ENCODE peak calls at places on chromosome 14, in five cellular contexts. One of them, this sample, is unnamed.

GRCh38 chr14:45810152-45810872 is 557.3 kb upstream of the MIS18BP1 start:
- DNase-seq in lower lobe of right lung: no peak
- DNase-seq in lower leg skin: no peak
- DNase-seq in left lung: no peak
- DNase-seq in right lobe of liver: no peak
- DNase-seq in this sample: no peak

GRCh38 chr14:26486922-26487321 is 110.9 kb downstream of the NOVA1 start:
- DNase-seq in lower leg skin: no peak
- DNase-seq in right lobe of liver: no peak
- DNase-seq in left lung: no peak
- DNase-seq in lower lobe of right lung: no peak
- DNase-seq in this sample: no peak

GRCh38 chr14:105073720-105074600 is 8.7 kb upstream of the GPR132 start:
- DNase-seq in lower leg skin: no peak
- DNase-seq in left lung: no peak
- DNase-seq in lower lobe of right lung: no peak
- DNase-seq in right lobe of liver: no peak
- DNase-seq in this sample: no peak

GRCh38 chr14:74314576-74314975 is 11.8 kb upstream of the ABCD4 start:
- DNase-seq in left lung: no peak
- DNase-seq in lower leg skin: no peak
- DNase-seq in lower lobe of right lung: no peak
- DNase-seq in right lobe of liver: no peak
- DNase-seq in this sample: no peak

GRCh38 chr14:74019743-74020142 is 594 bp downstream of the BBOF1 start:
- DNase-seq in lower leg skin: no peak
- DNase-seq in lower lobe of right lung: no peak
- DNase-seq in right lobe of liver: no peak
- DNase-seq in left lung: no peak
- DNase-seq in this sample: no peak

GRCh38 chr14:65287264-65288131 is 125.0 kb upstream of the FUT8 start:
- DNase-seq in lower lobe of right lung: no peak
- DNase-seq in lower leg skin: no peak
- DNase-seq in left lung: no peak
- DNase-seq in right lobe of liver: no peak
- DNase-seq in this sample: no peak

GRCh38 chr14:70976591-70976990 is 69.3 kb downstream of the PCNX1 start:
- DNase-seq in left lung: no peak
- DNase-seq in right lobe of liver: no peak
- DNase-seq in lower lobe of right lung: no peak
- DNase-seq in lower leg skin: no peak
- DNase-seq in this sample: no peak

GRCh38 chr14:71130491-71131179 is 223.4 kb downstream of the PCNX1 start:
- DNase-seq in left lung: no peak
- DNase-seq in right lobe of liver: no peak
- DNase-seq in lower leg skin: no peak
- DNase-seq in lower lobe of right lung: no peak
- DNase-seq in this sample: no peak

GRCh38 chr14:96037891-96038557 is 1.1 kb upstream of the C14orf132 start:
- DNase-seq in lower lobe of right lung: peak
- DNase-seq in left lung: peak
- DNase-seq in lower leg skin: peak
- DNase-seq in right lobe of liver: peak
- DNase-seq in this sample: no peak

GRCh38 chr14:60214415-60215126 is 34.5 kb upstream of the PPM1A start:
- DNase-seq in right lobe of liver: no peak
- DNase-seq in left lung: no peak
- DNase-seq in lower lobe of right lung: no peak
- DNase-seq in lower leg skin: no peak
- DNase-seq in this sample: no peak

GRCh38 chr14:79270361-79270760 is 940.9 kb downstream of the DIO2 start:
- DNase-seq in lower leg skin: no peak
- DNase-seq in left lung: no peak
- DNase-seq in right lobe of liver: no peak
- DNase-seq in lower lobe of right lung: no peak
- DNase-seq in this sample: no peak

GRCh38 chr14:51534623-51535022 is 117.1 kb upstream of the FRMD6 start:
- DNase-seq in lower lobe of right lung: no peak
- DNase-seq in lower leg skin: no peak
- DNase-seq in left lung: no peak
- DNase-seq in right lobe of liver: peak
- DNase-seq in this sample: peak

GRCh38 chr14:65770681-65771080 is 358.2 kb downstream of the FUT8 start:
- DNase-seq in right lobe of liver: no peak
- DNase-seq in left lung: no peak
- DNase-seq in lower leg skin: no peak
- DNase-seq in lower lobe of right lung: no peak
- DNase-seq in this sample: no peak

GRCh38 chr14:100774164-100774537 is 47.5 kb downstream of the DLK1 start:
- DNase-seq in lower leg skin: peak
- DNase-seq in left lung: no peak
- DNase-seq in right lobe of liver: no peak
- DNase-seq in lower lobe of right lung: no peak
- DNase-seq in this sample: no peak

GRCh38 chr14:94345344-94346072 is 22.4 kb upstream of the SERPINA6 start:
- DNase-seq in right lobe of liver: no peak
- DNase-seq in lower leg skin: peak
- DNase-seq in lower lobe of right lung: no peak
- DNase-seq in left lung: no peak
- DNase-seq in this sample: no peak

GRCh38 chr14:75614179-75614578 is 35.8 kb downstream of the FLVCR2 start:
- DNase-seq in left lung: no peak
- DNase-seq in right lobe of liver: no peak
- DNase-seq in lower lobe of right lung: no peak
- DNase-seq in lower leg skin: no peak
- DNase-seq in this sample: no peak

GRCh38 chr14:100538566-100539318 is 48.5 kb downstream of the BEGAIN start:
- DNase-seq in right lobe of liver: peak
- DNase-seq in lower lobe of right lung: peak
- DNase-seq in left lung: peak
- DNase-seq in lower leg skin: peak
- DNase-seq in this sample: no peak

GRCh38 chr14:65131176-65131765 is 29.0 kb upstream of the MAX start:
- DNase-seq in left lung: no peak
- DNase-seq in right lobe of liver: no peak
- DNase-seq in lower leg skin: no peak
- DNase-seq in lower lobe of right lung: no peak
- DNase-seq in this sample: no peak

GRCh38 chr14:105817971-105818711 is 291.8 kb downstream of the TMEM121 start:
- DNase-seq in left lung: no peak
- DNase-seq in right lobe of liver: no peak
- DNase-seq in lower leg skin: no peak
- DNase-seq in lower lobe of right lung: no peak
- DNase-seq in this sample: no peak

GRCh38 chr14:95286649-95287048 is 33.1 kb downstream of the CLMN start:
- DNase-seq in lower lobe of right lung: no peak
- DNase-seq in right lobe of liver: no peak
- DNase-seq in lower leg skin: peak
- DNase-seq in left lung: no peak
- DNase-seq in this sample: no peak

GRCh38 chr14:74531467-74531866 is 37.9 kb downstream of the ISCA2 start:
- DNase-seq in lower lobe of right lung: no peak
- DNase-seq in left lung: peak
- DNase-seq in right lobe of liver: no peak
- DNase-seq in lower leg skin: no peak
- DNase-seq in this sample: no peak

DNA sequence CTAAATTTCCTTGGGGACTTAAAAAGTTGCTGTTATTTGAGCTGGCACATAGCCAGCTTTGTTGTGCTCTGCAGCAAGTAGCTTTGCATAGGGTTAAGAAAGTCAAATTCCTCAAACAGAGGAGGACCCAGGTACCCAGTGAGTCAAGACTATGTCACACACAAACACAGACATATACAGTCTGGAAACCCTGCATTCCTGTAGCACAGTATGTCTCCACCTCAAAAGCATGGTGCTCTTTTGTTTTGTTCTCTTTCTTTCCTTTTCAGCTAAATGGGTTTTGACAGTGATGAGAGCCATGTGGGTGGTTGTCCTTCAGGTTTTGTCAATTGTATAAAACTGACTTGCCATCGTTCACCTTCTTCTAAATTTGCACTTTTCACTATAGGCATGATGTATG is 179.6 kb upstream of the DIO2 start:
- DNase-seq in right lobe of liver: no peak
- DNase-seq in lower leg skin: no peak
- DNase-seq in left lung: no peak
- DNase-seq in lower lobe of right lung: no peak
- DNase-seq in this sample: no peak
- TF ChIP-seq CTCF in right lobe of liver: no peak
- TF ChIP-seq CTCF in lower leg skin: no peak
- TF ChIP-seq CTCF in left lung: no peak
- TF ChIP-seq CTCF in lower lobe of right lung: no peak
- TF ChIP-seq CTCF in this sample: no peak

GRCh38 chr14:27881063-27881462 is 885.5 kb upstream of the FOXG1 start:
- DNase-seq in lower leg skin: no peak
- DNase-seq in right lobe of liver: no peak
- DNase-seq in lower lobe of right lung: no peak
- DNase-seq in left lung: no peak
- DNase-seq in this sample: no peak
- TF ChIP-seq CTCF in lower leg skin: no peak
- TF ChIP-seq CTCF in right lobe of liver: no peak
- TF ChIP-seq CTCF in lower lobe of right lung: no peak
- TF ChIP-seq CTCF in left lung: no peak
- TF ChIP-seq CTCF in this sample: no peak

GRCh38 chr14:22852940-22853767 is 16.8 kb downstream of the MMP14 start:
- DNase-seq in lower leg skin: peak
- DNase-seq in lower lobe of right lung: peak
- DNase-seq in left lung: peak
- DNase-seq in right lobe of liver: peak
- DNase-seq in this sample: peak
- TF ChIP-seq CTCF in lower leg skin: no peak
- TF ChIP-seq CTCF in lower lobe of right lung: peak
- TF ChIP-seq CTCF in left lung: peak
- TF ChIP-seq CTCF in right lobe of liver: peak
- TF ChIP-seq CTCF in this sample: peak

GRCh38 chr14:20657216-20658211 is 16.0 kb upstream of the OR6S1 start:
- DNase-seq in lower leg skin: no peak
- DNase-seq in lower lobe of right lung: no peak
- DNase-seq in left lung: no peak
- DNase-seq in right lobe of liver: no peak
- DNase-seq in this sample: no peak
- TF ChIP-seq CTCF in lower leg skin: no peak
- TF ChIP-seq CTCF in lower lobe of right lung: no peak
- TF ChIP-seq CTCF in left lung: no peak
- TF ChIP-seq CTCF in right lobe of liver: peak
- TF ChIP-seq CTCF in this sample: peak

GRCh38 chr14:80988742-80989429 is 33.5 kb downstream of the TSHR start:
- DNase-seq in lower leg skin: no peak
- DNase-seq in lower lobe of right lung: no peak
- DNase-seq in right lobe of liver: no peak
- DNase-seq in left lung: no peak
- DNase-seq in this sample: no peak

GRCh38 chr14:80988192-80988591 is 32.8 kb downstream of the TSHR start:
- DNase-seq in left lung: no peak
- DNase-seq in right lobe of liver: no peak
- DNase-seq in lower leg skin: no peak
- DNase-seq in lower lobe of right lung: no peak
- DNase-seq in this sample: no peak

GRCh38 chr14:80982711-80983110 is 27.3 kb downstream of the TSHR start:
- DNase-seq in lower leg skin: no peak
- DNase-seq in left lung: no peak
- DNase-seq in lower lobe of right lung: no peak
- DNase-seq in right lobe of liver: no peak
- DNase-seq in this sample: no peak

GRCh38 chr14:80992580-80992979 is 37.2 kb downstream of the TSHR start:
- DNase-seq in left lung: no peak
- DNase-seq in lower leg skin: no peak
- DNase-seq in lower lobe of right lung: no peak
- DNase-seq in right lobe of liver: no peak
- DNase-seq in this sample: no peak

GRCh38 chr14:80987235-80988032 is 32.0 kb downstream of the TSHR start:
- DNase-seq in lower leg skin: peak
- DNase-seq in lower lobe of right lung: no peak
- DNase-seq in left lung: no peak
- DNase-seq in right lobe of liver: no peak
- DNase-seq in this sample: peak
- TF ChIP-seq CTCF in lower leg skin: no peak
- TF ChIP-seq CTCF in lower lobe of right lung: peak
- TF ChIP-seq CTCF in left lung: peak
- TF ChIP-seq CTCF in right lobe of liver: peak
- TF ChIP-seq CTCF in this sample: peak

DNA sequence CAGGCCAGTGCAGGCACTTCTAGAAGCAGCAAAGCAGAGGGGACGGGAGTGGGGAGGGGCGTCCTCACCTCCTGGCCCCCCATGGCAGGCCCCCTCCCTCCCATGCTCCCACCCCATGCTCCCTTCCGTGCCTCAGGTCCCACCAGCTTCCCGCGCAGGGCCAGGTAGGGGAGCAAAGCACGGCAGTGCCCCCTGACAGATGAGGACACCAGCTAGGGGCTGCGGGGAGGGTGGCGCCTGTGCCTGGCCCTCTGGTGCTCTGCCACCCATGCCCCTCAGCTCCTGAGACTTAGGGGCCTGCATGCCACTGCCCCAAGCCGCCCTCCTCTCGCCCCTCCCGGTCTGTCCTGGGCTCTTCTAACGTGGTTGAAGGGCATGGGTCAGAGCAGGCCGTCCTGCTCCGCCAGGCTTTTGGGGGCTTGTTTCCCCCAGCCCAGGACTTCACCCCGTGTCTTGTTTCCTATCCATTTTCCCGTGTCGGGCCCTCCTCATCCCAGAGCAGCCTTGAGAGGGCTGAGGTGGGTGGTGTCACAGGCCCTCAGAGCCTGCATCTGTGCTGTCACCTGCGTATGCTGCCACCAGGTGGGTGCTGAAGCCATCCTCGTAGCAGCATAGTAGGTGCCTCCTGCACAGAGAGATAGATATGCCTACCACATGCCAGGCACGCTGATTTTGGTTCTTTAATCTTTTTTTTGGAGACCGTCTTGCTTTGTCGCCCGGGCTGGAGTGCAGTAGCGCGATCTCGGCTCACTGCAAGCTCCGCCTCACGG is 10.2 kb downstream of the TRMT61A start:
- DNase-seq in lower lobe of right lung: peak
- DNase-seq in left lung: no peak
- DNase-seq in right lobe of liver: no peak
- DNase-seq in lower leg skin: no peak
- DNase-seq in this sample: no peak
- TF ChIP-seq CTCF in lower lobe of right lung: no peak
- TF ChIP-seq CTCF in left lung: no peak
- TF ChIP-seq CTCF in right lobe of liver: no peak
- TF ChIP-seq CTCF in lower leg skin: no peak
- TF ChIP-seq CTCF in this sample: no peak

GRCh38 chr14:72970824-72971434 is 44.7 kb downstream of the DCAF4 start:
- DNase-seq in lower lobe of right lung: no peak
- DNase-seq in right lobe of liver: no peak
- DNase-seq in lower leg skin: no peak
- DNase-seq in left lung: no peak
- DNase-seq in this sample: no peak

GRCh38 chr14:72978856-72979255 is 48.0 kb downstream of the ZFYVE1 start:
- DNase-seq in lower leg skin: no peak
- DNase-seq in right lobe of liver: no peak
- DNase-seq in left lung: no peak
- DNase-seq in lower lobe of right lung: no peak
- DNase-seq in this sample: no peak

GRCh38 chr14:72980863-72981262 is 46.0 kb downstream of the ZFYVE1 start:
- DNase-seq in lower leg skin: no peak
- DNase-seq in right lobe of liver: no peak
- DNase-seq in lower lobe of right lung: no peak
- DNase-seq in left lung: no peak
- DNase-seq in this sample: no peak

GRCh38 chr14:72974661-72975060 is 48.4 kb downstream of the DCAF4 start:
- DNase-seq in left lung: no peak
- DNase-seq in lower leg skin: no peak
- DNase-seq in lower lobe of right lung: no peak
- DNase-seq in right lobe of liver: no peak
- DNase-seq in this sample: no peak

GRCh38 chr14:72975776-72976175 is 49.5 kb downstream of the DCAF4 start:
- DNase-seq in left lung: no peak
- DNase-seq in lower lobe of right lung: no peak
- DNase-seq in lower leg skin: no peak
- DNase-seq in right lobe of liver: no peak
- DNase-seq in this sample: no peak
- TF ChIP-seq CTCF in left lung: no peak
- TF ChIP-seq CTCF in lower lobe of right lung: no peak
- TF ChIP-seq CTCF in lower leg skin: no peak
- TF ChIP-seq CTCF in right lobe of liver: no peak
- TF ChIP-seq CTCF in this sample: no peak